ENCODE peak calls at places on chromosomes 11 and 22, in eight cellular contexts. S is naive thymus-derived CD4-positive, alpha-beta T cell; P is effector memory CD4-positive, alpha-beta T cell; Q is HAP-1; F is neural progenitor cell; Y is uterus; A is HCT116; U is NT2/D1. D is an unnamed sample. For H3K9me3, the result is how much of the 10 kb centered on the place peaks cover.

GRCh38 chr11:38824573-38824972 is 2226.5 kb upstream of the RAG2 start:
- DNase-seq in Y (no peak), F (peak), P (no peak), U (peak), S (no peak), A (no peak), Q (peak), D (no peak)

GRCh38 chr22:31650391-31650790 is 11.6 kb downstream of the PISD start:
- DNase-seq in U (no peak), S (no peak), F (no peak), P (no peak), Y (peak), Q (no peak), A (no peak), D (no peak)

GRCh38 chr22:50441428-50441993 is 33.3 kb downstream of the SBF1 start:
- DNase-seq in S (no peak), Y (no peak), F (no peak), Q (no peak), U (no peak), P (no peak), A (no peak), D (no peak)

GRCh38 chr11:9577551-9577950 is 4.1 kb downstream of the WEE1 start:
- DNase-seq in Y (no peak), F (no peak), A (no peak), S (no peak), P (no peak), Q (no peak), U (no peak), D (no peak)

GRCh38 chr22:40196628-40197027 is 18.9 kb downstream of the TNRC6B start:
- DNase-seq in F (no peak), U (no peak), Y (peak), Q (no peak), P (no peak), A (no peak), S (no peak), D (no peak)

GRCh38 chr11:2136209-2136951 is 2.8 kb downstream of the IGF2 start:
- DNase-seq in Y (no peak), A (no peak), F (no peak), U (no peak), P (no peak), S (no peak), Q (no peak), D (no peak)

GRCh38 chr11:130653838-130654601 is 205.6 kb downstream of the ADAMTS15 start:
- DNase-seq in Y (no peak), A (no peak), P (no peak), S (no peak), Q (no peak), U (no peak), F (no peak), D (no peak)

GRCh38 chr11:88979641-88980040 is 86.1 kb downstream of the GRM5 start:
- DNase-seq in A (no peak), S (no peak), Y (no peak), Q (no peak), U (no peak), F (no peak), P (no peak), D (no peak)

DNA sequence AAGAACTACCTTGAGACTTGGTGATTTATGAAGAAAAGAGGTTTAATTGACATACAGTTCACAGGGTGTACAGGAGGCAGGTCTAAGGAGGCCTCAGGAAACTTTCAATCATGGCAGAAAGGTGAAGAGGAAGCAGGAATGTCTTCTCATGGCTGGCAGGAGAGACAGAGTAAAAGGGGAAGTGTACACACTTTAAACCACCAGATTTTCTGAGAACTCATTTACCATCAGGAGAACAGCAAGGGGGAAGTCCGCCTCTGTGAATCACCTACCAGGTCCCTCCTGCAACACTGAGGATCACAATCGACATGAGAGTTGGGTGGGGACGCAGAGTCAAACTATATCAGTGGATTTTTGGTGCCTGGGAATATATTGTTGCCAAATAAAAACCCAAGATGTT is 40.3 kb upstream of the OR5D13 start:
- DNase-seq in U (no peak), Y (no peak), F (no peak), S (no peak), A (no peak), P (no peak), Q (no peak), D (no peak)
- H3K9me3 ChIP-seq in U (under half), Y (under half), F (under half), S (under half), A (under half), P (under half), Q (under half), D (under half)

DNA sequence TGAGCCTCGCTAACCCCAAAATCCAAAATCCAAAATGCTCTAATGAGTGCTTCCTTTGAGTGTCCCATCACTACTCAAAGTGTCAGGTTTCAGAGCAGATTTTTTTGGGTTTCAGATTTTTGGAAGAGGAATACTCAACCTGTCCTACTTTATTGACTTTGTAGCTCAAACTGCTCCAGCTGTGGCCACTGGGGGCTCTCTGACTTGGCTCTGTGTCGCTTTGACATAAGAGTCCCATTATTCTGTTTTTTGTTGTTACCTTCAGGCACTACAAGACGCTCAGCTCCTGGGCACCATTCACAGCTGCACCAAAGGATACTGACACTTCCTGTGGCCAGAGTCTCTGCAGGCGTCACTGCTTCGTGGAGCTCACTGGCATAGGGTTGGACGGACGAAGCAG is 41.1 kb downstream of the PHF21B start:
- DNase-seq in Q (no peak), P (no peak), U (no peak), A (no peak), S (no peak), Y (no peak), F (peak), D (no peak)
- H3K9me3 ChIP-seq in Q (under half), P (under half), U (under half), A (under half), S (under half), Y (under half), F (under half), D (under half)

GRCh38 chr11:126034880-126035279 is 27.8 kb downstream of the CDON start:
- DNase-seq in U (no peak), F (no peak), A (no peak), S (no peak), P (no peak), Q (no peak), Y (no peak), D (no peak)
- H3K9me3 ChIP-seq in U (under half), F (under half), A (under half), S (under half), P (under half), Q (under half), Y (under half), D (under half)

DNA sequence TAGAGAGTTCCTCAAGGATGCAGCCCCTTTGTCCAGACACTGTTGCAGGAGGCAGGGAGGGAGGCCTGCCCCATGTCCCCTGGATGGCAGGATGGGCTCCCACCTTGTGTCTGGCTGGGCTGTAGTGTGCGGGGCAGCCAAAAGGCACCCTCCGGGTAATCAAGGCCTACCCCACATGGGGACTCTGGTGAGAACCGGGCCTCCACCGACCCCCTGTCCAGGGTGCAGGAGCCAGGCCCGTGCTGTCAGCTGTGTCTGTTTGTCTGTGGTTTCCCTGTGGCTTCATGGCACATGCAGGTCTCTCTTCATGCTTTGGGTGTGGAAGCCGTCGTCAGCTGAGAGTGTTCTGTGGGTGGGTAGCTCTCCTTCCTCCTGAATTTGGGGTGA is 1240.9 kb downstream of the BRD1 start:
- DNase-seq in P (no peak), U (no peak), A (no peak), Q (no peak), S (no peak), Y (no peak), F (no peak), D (no peak)
- H3K9me3 ChIP-seq in P (under half), U (under half), A (under half), Q (under half), S (under half), Y (under half), F (under half), D (under half)

DNA sequence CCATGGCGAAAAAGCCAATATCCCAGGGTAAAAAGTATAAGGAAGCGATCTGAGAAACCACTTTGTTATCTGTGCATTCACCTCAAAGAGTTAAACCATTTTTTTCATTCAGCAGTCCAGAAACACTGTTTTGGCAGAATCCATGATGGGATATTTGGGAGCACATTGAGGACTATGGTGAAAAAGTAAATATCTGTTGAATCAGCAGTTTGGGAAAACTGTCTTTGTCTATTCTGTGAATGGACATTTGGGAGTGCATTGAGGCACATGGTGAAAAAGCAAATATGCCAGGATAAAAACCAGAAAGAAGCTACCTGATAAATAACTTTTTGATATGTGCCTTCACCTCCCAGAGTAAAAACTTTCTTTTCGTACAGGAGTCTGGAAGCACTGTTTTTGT is 187.4 kb downstream of the OR4A47 start:
- DNase-seq in F (no peak), S (no peak), A (no peak), P (no peak), Y (no peak), Q (no peak), U (no peak), D (no peak)
- H3K9me3 ChIP-seq in F (under half), S (under half), A (under half), P (under half), Y (under half), Q (under half), U (under half), D (under half)

GRCh38 chr11:31102875-31103274 is 266.7 kb downstream of the DCDC1 start:
- DNase-seq in P (no peak), A (no peak), U (no peak), S (no peak), Y (no peak), F (no peak), Q (no peak), D (no peak)

GRCh38 chr11:31106963-31107576 is 262.5 kb downstream of the DCDC1 start:
- DNase-seq in Y (no peak), F (peak), Q (peak), U (peak), P (peak), S (no peak), A (peak), D (peak)

GRCh38 chr11:31106326-31106725 is 263.2 kb downstream of the DCDC1 start:
- DNase-seq in Q (no peak), Y (no peak), P (no peak), U (no peak), S (no peak), F (peak), A (no peak), D (no peak)

DNA sequence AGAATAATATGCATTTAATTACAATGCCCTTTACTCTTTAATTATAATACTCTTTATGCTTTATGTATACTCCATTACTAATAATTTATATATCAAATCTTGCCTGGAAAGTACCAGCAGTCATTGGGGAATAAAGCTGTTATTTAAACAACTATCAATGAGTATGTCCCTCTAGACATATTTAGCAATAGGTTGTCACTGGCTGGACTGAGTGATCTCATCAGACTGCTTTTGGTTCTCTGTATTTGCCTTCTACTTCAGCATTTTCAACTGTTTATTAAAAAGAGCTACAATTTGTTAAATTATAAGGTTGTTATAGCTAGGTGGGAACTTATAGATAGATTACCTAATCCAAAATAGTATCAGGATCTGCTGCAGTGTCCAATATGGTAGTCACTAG is 267.2 kb downstream of the DCDC1 start:
- DNase-seq in F (no peak), S (no peak), A (no peak), Y (no peak), U (no peak), Q (no peak), P (no peak), D (no peak)
- H3K9me3 ChIP-seq in F (under half), S (under half), A (under half), Y (under half), U (under half), Q (under half), P (under half), D (under half)